ENCODE peak calls at places on chromosomes 12 and 14, in five cellular contexts. One of them, this sample, is unnamed.

GRCh38 chr14:54098536-54098935 is 141.9 kb upstream of the BMP4 start:
- DNase-seq in testis: no peak
- DNase-seq in H1: no peak
- DNase-seq in A549: no peak
- DNase-seq in body of pancreas: no peak
- DNase-seq in this sample: no peak

GRCh38 chr14:89429206-89430091 is 12.4 kb upstream of the FOXN3 start:
- DNase-seq in A549: no peak
- DNase-seq in body of pancreas: no peak
- DNase-seq in H1: no peak
- DNase-seq in testis: no peak
- DNase-seq in this sample: no peak

GRCh38 chr12:76420221-76420620 is 72.0 kb upstream of the BBS10 start:
- DNase-seq in A549: no peak
- DNase-seq in testis: no peak
- DNase-seq in body of pancreas: no peak
- DNase-seq in H1: no peak
- DNase-seq in this sample: no peak

GRCh38 chr14:20376071-20376588 is 32.7 kb downstream of the PARP2 start:
- DNase-seq in H1: no peak
- DNase-seq in body of pancreas: no peak
- DNase-seq in A549: no peak
- DNase-seq in testis: no peak
- DNase-seq in this sample: no peak

GRCh38 chr14:76640923-76641395 is 120.3 kb upstream of the VASH1 start:
- DNase-seq in A549: no peak
- DNase-seq in body of pancreas: no peak
- DNase-seq in testis: no peak
- DNase-seq in H1: no peak
- DNase-seq in this sample: no peak

GRCh38 chr14:37586783-37587428 is 8.1 kb downstream of the FOXA1 start:
- DNase-seq in testis: no peak
- DNase-seq in A549: no peak
- DNase-seq in body of pancreas: no peak
- DNase-seq in H1: no peak
- DNase-seq in this sample: no peak

GRCh38 chr14:74271365-74271764 is 31.4 kb downstream of the ABCD4 start:
- DNase-seq in body of pancreas: no peak
- DNase-seq in testis: no peak
- DNase-seq in A549: no peak
- DNase-seq in H1: no peak
- DNase-seq in this sample: no peak

GRCh38 chr14:90510208-90510607 is 113.4 kb downstream of the CALM1 start:
- DNase-seq in body of pancreas: peak; percentile 74
- DNase-seq in H1: no peak
- DNase-seq in testis: no peak
- DNase-seq in A549: no peak
- DNase-seq in this sample: no peak

GRCh38 chr12:118357327-118358007 is 15.2 kb downstream of the TAOK3 start:
- DNase-seq in body of pancreas: no peak
- DNase-seq in A549: peak; percentile 56
- DNase-seq in testis: no peak
- DNase-seq in H1: no peak
- DNase-seq in this sample: no peak

GRCh38 chr12:124396544-124397398 is 101.9 kb downstream of the RFLNA start:
- DNase-seq in testis: peak; percentile 91
- DNase-seq in A549: no peak
- DNase-seq in body of pancreas: peak; percentile 57
- DNase-seq in H1: no peak
- DNase-seq in this sample: no peak

GRCh38 chr12:76962099-76962498 is 83.3 kb upstream of the CSRP2 start:
- DNase-seq in H1: no peak
- DNase-seq in A549: no peak
- DNase-seq in testis: no peak
- DNase-seq in body of pancreas: no peak
- DNase-seq in this sample: no peak

GRCh38 chr12:102571889-102572288 is 91.5 kb upstream of the IGF1 start:
- DNase-seq in A549: no peak
- DNase-seq in body of pancreas: no peak
- DNase-seq in H1: no peak
- DNase-seq in testis: no peak
- DNase-seq in this sample: no peak

GRCh38 chr12:19620222-19620621 is 180.9 kb downstream of the AEBP2 start:
- DNase-seq in H1: no peak
- DNase-seq in A549: peak; percentile 61
- DNase-seq in body of pancreas: no peak
- DNase-seq in testis: no peak
- DNase-seq in this sample: no peak

GRCh38 chr12:101642115-101643067 is 47.6 kb downstream of the MYBPC1 start:
- DNase-seq in A549: no peak
- DNase-seq in body of pancreas: peak; percentile 70
- DNase-seq in H1: peak; percentile 54
- DNase-seq in testis: peak; percentile 70
- DNase-seq in this sample: no peak

GRCh38 chr14:104725772-104726548 is 1.9 kb downstream of the ADSS1 start:
- DNase-seq in H1: no peak
- DNase-seq in testis: no peak
- DNase-seq in A549: no peak
- DNase-seq in body of pancreas: no peak
- DNase-seq in this sample: no peak
- TF ChIP-seq POLR2A in H1: no peak
- TF ChIP-seq POLR2A in testis: no peak
- TF ChIP-seq POLR2A in A549: no peak
- TF ChIP-seq POLR2A in body of pancreas: no peak
- TF ChIP-seq POLR2A in this sample: no peak

GRCh38 chr12:55847033-55847432 is 4.3 kb upstream of the MMP19 start:
- DNase-seq in H1: no peak
- DNase-seq in A549: no peak
- DNase-seq in body of pancreas: no peak
- DNase-seq in testis: no peak
- DNase-seq in this sample: no peak
- TF ChIP-seq POLR2A in H1: no peak
- TF ChIP-seq POLR2A in A549: no peak
- TF ChIP-seq POLR2A in body of pancreas: no peak
- TF ChIP-seq POLR2A in testis: no peak
- TF ChIP-seq POLR2A in this sample: no peak

GRCh38 chr12:6061661-6062060 is 62.8 kb downstream of the VWF start:
- DNase-seq in H1: no peak
- DNase-seq in body of pancreas: no peak
- DNase-seq in A549: no peak
- DNase-seq in testis: no peak
- DNase-seq in this sample: no peak

GRCh38 chr12:6065131-6065871 is 59.2 kb downstream of the VWF start:
- DNase-seq in A549: no peak
- DNase-seq in testis: no peak
- DNase-seq in body of pancreas: no peak
- DNase-seq in H1: no peak
- DNase-seq in this sample: no peak

GRCh38 chr12:6059860-6060565 is 64.5 kb downstream of the VWF start:
- DNase-seq in A549: no peak
- DNase-seq in testis: no peak
- DNase-seq in H1: no peak
- DNase-seq in body of pancreas: no peak
- DNase-seq in this sample: no peak

GRCh38 chr12:6063379-6063735 is 61.1 kb downstream of the VWF start:
- DNase-seq in testis: no peak
- DNase-seq in H1: no peak
- DNase-seq in A549: no peak
- DNase-seq in body of pancreas: no peak
- DNase-seq in this sample: no peak

GRCh38 chr12:6062427-6063378 is 61.8 kb downstream of the VWF start:
- DNase-seq in A549: peak; percentile 77
- DNase-seq in H1: no peak
- DNase-seq in testis: peak; percentile 58
- DNase-seq in body of pancreas: peak; percentile 54
- DNase-seq in this sample: peak; percentile 77
- TF ChIP-seq POLR2A in A549: no peak
- TF ChIP-seq POLR2A in H1: no peak
- TF ChIP-seq POLR2A in testis: no peak
- TF ChIP-seq POLR2A in body of pancreas: no peak
- TF ChIP-seq POLR2A in this sample: no peak

DNA sequence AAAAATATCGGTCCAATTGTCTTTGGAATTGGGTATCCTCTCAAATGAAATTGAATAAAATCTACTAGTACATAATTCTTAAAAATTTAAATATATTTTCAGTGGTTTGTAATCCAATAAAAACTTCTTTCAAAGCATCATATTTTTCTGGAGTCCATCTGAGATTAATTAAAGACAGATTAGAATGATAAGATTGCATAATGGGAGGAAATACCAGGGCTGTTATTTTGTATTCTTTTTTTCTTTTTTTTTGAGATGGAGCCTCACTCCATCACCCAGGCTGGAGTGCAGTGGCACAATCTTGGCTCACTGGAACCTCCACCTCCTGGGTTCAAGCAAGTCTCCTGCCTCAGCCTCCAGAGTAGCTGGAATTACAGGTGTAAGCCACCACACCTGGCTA is 103.8 kb downstream of the TMTC3 start:
- DNase-seq in body of pancreas: no peak
- DNase-seq in H1: no peak
- DNase-seq in testis: no peak
- DNase-seq in A549: no peak
- DNase-seq in this sample: no peak
- TF ChIP-seq POLR2A in body of pancreas: no peak
- TF ChIP-seq POLR2A in H1: no peak
- TF ChIP-seq POLR2A in testis: no peak
- TF ChIP-seq POLR2A in A549: no peak
- TF ChIP-seq POLR2A in this sample: no peak

GRCh38 chr12:51915951-51916350 is 8.6 kb downstream of the ACVRL1 start:
- DNase-seq in A549: no peak
- DNase-seq in H1: no peak
- DNase-seq in testis: no peak
- DNase-seq in body of pancreas: no peak
- DNase-seq in this sample: no peak
- TF ChIP-seq POLR2A in A549: no peak
- TF ChIP-seq POLR2A in H1: no peak
- TF ChIP-seq POLR2A in testis: no peak
- TF ChIP-seq POLR2A in body of pancreas: no peak
- TF ChIP-seq POLR2A in this sample: no peak

GRCh38 chr12:57744777-57745484 is at the start of gene TSPAN31:
- DNase-seq in A549: peak; percentile 96
- DNase-seq in H1: peak; percentile 91
- DNase-seq in testis: peak; percentile 99
- DNase-seq in body of pancreas: peak; percentile 98
- DNase-seq in this sample: peak; percentile 92

GRCh38 chr12:57743769-57744168 is 1.1 kb upstream of the TSPAN31 start:
- DNase-seq in testis: no peak
- DNase-seq in A549: no peak
- DNase-seq in H1: no peak
- DNase-seq in body of pancreas: no peak
- DNase-seq in this sample: no peak

GRCh38 chr12:57745485-57745881 is 644 bp downstream of the TSPAN31 start:
- DNase-seq in body of pancreas: no peak
- DNase-seq in H1: no peak
- DNase-seq in A549: no peak
- DNase-seq in testis: no peak
- DNase-seq in this sample: no peak

GRCh38 chr12:57746025-57746424 is 1.2 kb downstream of the TSPAN31 start:
- DNase-seq in body of pancreas: no peak
- DNase-seq in A549: no peak
- DNase-seq in testis: no peak
- DNase-seq in H1: no peak
- DNase-seq in this sample: no peak

GRCh38 chr12:57744194-57744776 is 554 bp upstream of the TSPAN31 start:
- DNase-seq in testis: peak; percentile 69
- DNase-seq in body of pancreas: peak; percentile 82
- DNase-seq in H1: no peak
- DNase-seq in A549: peak; percentile 71
- DNase-seq in this sample: no peak
- TF ChIP-seq POLR2A in testis: no peak
- TF ChIP-seq POLR2A in body of pancreas: no peak
- TF ChIP-seq POLR2A in H1: no peak
- TF ChIP-seq POLR2A in A549: no peak
- TF ChIP-seq POLR2A in this sample: peak; percentile 13

GRCh38 chr12:109097435-109098141 is at the start of gene UNG:
- DNase-seq in body of pancreas: peak; percentile 98
- DNase-seq in A549: peak; percentile 97
- DNase-seq in H1: peak; percentile 82
- DNase-seq in testis: peak; percentile 98
- DNase-seq in this sample: peak; percentile 94

GRCh38 chr12:109099426-109100020 is 2.1 kb downstream of the UNG start:
- DNase-seq in A549: no peak
- DNase-seq in testis: no peak
- DNase-seq in body of pancreas: no peak
- DNase-seq in H1: no peak
- DNase-seq in this sample: no peak

GRCh38 chr12:109097140-109097434 is 310 bp upstream of the UNG start:
- DNase-seq in body of pancreas: no peak
- DNase-seq in H1: no peak
- DNase-seq in A549: no peak
- DNase-seq in testis: no peak
- DNase-seq in this sample: no peak

GRCh38 chr12:109098671-109099070 is 1.3 kb downstream of the UNG start:
- DNase-seq in testis: no peak
- DNase-seq in body of pancreas: no peak
- DNase-seq in A549: no peak
- DNase-seq in H1: no peak
- DNase-seq in this sample: no peak

DNA sequence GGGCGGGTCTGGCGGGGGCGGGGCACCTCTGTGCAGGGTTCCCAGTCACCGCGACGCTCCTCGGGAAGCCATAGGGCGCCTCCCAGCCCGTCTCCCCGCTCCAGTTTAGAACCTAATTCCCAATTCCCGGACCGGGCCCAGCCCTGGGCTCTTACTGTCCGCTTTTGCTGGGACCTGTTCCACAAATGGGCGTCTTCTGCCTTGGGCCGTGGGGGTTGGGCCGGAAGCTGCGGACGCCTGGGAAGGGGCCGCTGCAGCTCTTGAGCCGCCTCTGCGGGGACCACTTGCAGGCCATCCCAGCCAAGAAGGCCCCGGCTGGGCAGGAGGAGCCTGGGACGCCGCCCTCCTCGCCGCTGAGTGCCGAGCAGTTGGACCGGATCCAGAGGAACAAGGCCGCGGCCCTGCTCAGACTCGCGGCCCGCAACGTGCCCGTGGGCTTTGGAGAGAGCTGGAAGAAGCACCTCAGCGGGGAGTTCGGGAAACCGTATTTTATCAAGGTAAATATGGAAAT is 800 bp downstream of the UNG start:
- DNase-seq in testis: no peak
- DNase-seq in A549: peak; percentile 22
- DNase-seq in body of pancreas: peak; percentile 65
- DNase-seq in H1: no peak
- DNase-seq in this sample: peak; percentile 27
- TF ChIP-seq POLR2A in testis: no peak
- TF ChIP-seq POLR2A in A549: no peak
- TF ChIP-seq POLR2A in body of pancreas: peak; percentile 32
- TF ChIP-seq POLR2A in H1: peak; percentile 66
- TF ChIP-seq POLR2A in this sample: no peak

GRCh38 chr14:103187911-103188310 is 64.7 kb downstream of the TNFAIP2 start:
- DNase-seq in testis: no peak
- DNase-seq in A549: no peak
- DNase-seq in H1: no peak
- DNase-seq in body of pancreas: no peak
- DNase-seq in this sample: no peak
- TF ChIP-seq POLR2A in testis: no peak
- TF ChIP-seq POLR2A in A549: no peak
- TF ChIP-seq POLR2A in H1: no peak
- TF ChIP-seq POLR2A in body of pancreas: no peak
- TF ChIP-seq POLR2A in this sample: no peak